ENCODE peak calls at places on chromosomes 7 and 10, in seven cellular contexts. S is fibroblast of pulmonary artery; Y is LHCN-M2; B is ACHN; F is osteocyte; N is NCI-H1417; I is activated naive CD8-positive, alpha-beta T cell treated with anti-CD3 and anti-CD28 coated beads, Interleukin-2, amount 50 U/mL, for 24 hours. C is an unnamed sample.

GRCh38 chr10:49634053-49634660 is 20.3 kb downstream of the CHAT start:
- DNase-seq in S (no peak), Y (no peak), B (no peak), F (peak; percentile 66), N (no peak), I (no peak), C (no peak)

GRCh38 chr10:93313798-93314197 is 168.3 kb downstream of the MYOF start:
- DNase-seq in S (peak; percentile 28), Y (peak; percentile 26), B (no peak), F (no peak), N (no peak), I (no peak), C (no peak)

GRCh38 chr10:77501152-77501845 is 136.3 kb downstream of the KCNMA1 start:
- DNase-seq in S (peak; percentile 77), Y (peak; percentile 90), B (peak; percentile 81), F (no peak), N (no peak), I (no peak), C (no peak)

GRCh38 chr10:117948493-117948892 is 98.2 kb downstream of the RAB11FIP2 start:
- DNase-seq in S (no peak), Y (no peak), B (no peak), F (no peak), N (no peak), I (no peak), C (no peak)

GRCh38 chr10:4058514-4059029 is 273.6 kb upstream of the KLF6 start:
- DNase-seq in S (no peak), Y (peak; percentile 36), B (no peak), F (no peak), N (no peak), I (no peak), C (no peak)

GRCh38 chr7:131370523-131370968 is 42.9 kb downstream of the MKLN1 start:
- DNase-seq in S (peak; percentile 53), Y (peak; percentile 66), B (peak; percentile 93), F (no peak), N (no peak), I (peak; percentile 15), C (no peak)

GRCh38 chr10:23197416-23197861 is 5.3 kb downstream of the PTF1A start:
- DNase-seq in S (no peak), Y (no peak), B (no peak), F (no peak), N (peak; percentile 52), I (no peak), C (no peak)

GRCh38 chr10:123149162-123149567 is 1.2 kb downstream of the HMX2 start:
- DNase-seq in S (no peak), Y (no peak), B (no peak), F (no peak), N (no peak), I (no peak), C (no peak)

GRCh38 chr7:133703547-133703946 is 423.6 kb upstream of the LRGUK start:
- DNase-seq in S (peak; percentile 83), Y (peak; percentile 98), B (peak; percentile 22), F (no peak), N (no peak), I (no peak), C (no peak)

GRCh38 chr10:99993994-99994689 is 15.6 kb downstream of the DNMBP start:
- DNase-seq in S (peak; percentile 93), Y (peak; percentile 93), B (no peak), F (no peak), N (peak; percentile 7), I (peak; percentile 70), C (no peak)

GRCh38 chr10:79090134-79090803 is 21.5 kb downstream of the ZMIZ1 start:
- DNase-seq in S (peak; percentile 58), Y (no peak), B (peak; percentile 59), F (no peak), N (no peak), I (no peak), C (no peak)

GRCh38 chr10:58082248-58082647 is 185.4 kb downstream of the IPMK start:
- DNase-seq in S (no peak), Y (no peak), B (no peak), F (no peak), N (peak; percentile 3), I (no peak), C (no peak)

GRCh38 chr7:122301858-122302745 is 2.4 kb downstream of the FEZF1 start:
- DNase-seq in S (no peak), Y (no peak), B (no peak), F (no peak), N (no peak), I (no peak), C (no peak)

GRCh38 chr10:81688459-81688858 is 186.5 kb upstream of the NRG3 start:
- DNase-seq in S (no peak), Y (no peak), B (no peak), F (no peak), N (no peak), I (no peak), C (no peak)

GRCh38 chr7:138000081-138000701 is 1.7 kb downstream of the CREB3L2 start:
- DNase-seq in S (peak; percentile 94), Y (peak; percentile 96), B (peak; percentile 89), F (no peak), N (peak; percentile 40), I (peak; percentile 13), C (no peak)

GRCh38 chr10:13439771-13440708 is 88.8 kb downstream of the BEND7 start:
- DNase-seq in S (peak; percentile 34), Y (peak; percentile 27), B (peak; percentile 48), F (peak; percentile 86), N (peak; percentile 75), I (peak; percentile 75), C (peak; percentile 13)

GRCh38 chr10:130926442-130926841 is 385.1 kb downstream of the TCERG1L start:
- DNase-seq in S (no peak), Y (no peak), B (no peak), F (peak; percentile 21), N (no peak), I (no peak), C (no peak)

GRCh38 chr7:115676080-115676479 is 354.5 kb downstream of the TFEC start:
- DNase-seq in S (peak; percentile 69), Y (peak; percentile 75), B (peak; percentile 85), F (no peak), N (peak; percentile 75), I (no peak), C (peak; percentile 80)

GRCh38 chr10:126255313-126255712 is 133.0 kb downstream of the ADAM12 start:
- DNase-seq in S (no peak), Y (no peak), B (no peak), F (no peak), N (no peak), I (no peak), C (no peak)

GRCh38 chr7:50502001-50502684 is 52.0 kb upstream of the FIGNL1 start:
- DNase-seq in S (peak; percentile 97), Y (peak; percentile 100), B (peak; percentile 57), F (no peak), N (no peak), I (no peak), C (no peak)

GRCh38 chr7:79820387-79820786 is 314.2 kb upstream of the GNAI1 start:
- DNase-seq in S (peak; percentile 89), Y (peak; percentile 57), B (no peak), F (no peak), N (peak; percentile 90), I (no peak), C (peak; percentile 48)

GRCh38 chr7:70595741-70596574 is 536.0 kb upstream of the GALNT17 start:
- DNase-seq in S (no peak), Y (no peak), B (no peak), F (no peak), N (peak; percentile 91), I (peak; percentile 9), C (no peak)

GRCh38 chr7:42689626-42690025 is 222.2 kb downstream of the C7orf25 start:
- DNase-seq in S (no peak), Y (no peak), B (no peak), F (no peak), N (no peak), I (no peak), C (no peak)

GRCh38 chr7:92044940-92045339 is 89.3 kb downstream of the CYP51A1 start:
- DNase-seq in S (no peak), Y (peak; percentile 15), B (no peak), F (no peak), N (no peak), I (no peak), C (no peak)

GRCh38 chr7:105388373-105389089 is at the start of gene SRPK2:
- DNase-seq in S (peak; percentile 52), Y (peak; percentile 67), B (peak; percentile 84), F (peak; percentile 94), N (peak; percentile 80), I (peak; percentile 80), C (peak; percentile 25)